ENCODE peak calls at places on chromosomes 4 and X, in four cellular contexts. N, I, V and P are unnamed samples.

GRCh38 chr4:89988268-89988667 is 93.6 kb downstream of the MMRN1 start:
- DNase-seq in N (no peak), I (no peak), V (no peak), P (no peak)

GRCh38 chrX:154526901-154527675 is 11.1 kb upstream of the FAM3A start:
- DNase-seq in N (peak), I (peak), V (peak), P (peak)

GRCh38 chr4:137470806-137471205 is 61.5 kb downstream of the PCDH18 start:
- DNase-seq in N (no peak), I (no peak), V (no peak), P (no peak)

GRCh38 chr4:38004887-38005286 is 44.7 kb downstream of the PTTG2 start:
- DNase-seq in N (no peak), I (no peak), V (no peak), P (no peak)

GRCh38 chr4:103354006-103354405 is 155.9 kb upstream of the CENPE start:
- DNase-seq in N (no peak), I (no peak), V (no peak), P (no peak)

GRCh38 chrX:300334-300733 is 18.3 kb downstream of the GTPBP6 start:
- DNase-seq in N (no peak), I (no peak), V (no peak), P (no peak)

GRCh38 chr4:1001561-1002130 is 8.4 kb upstream of the SLC26A1 start:
- DNase-seq in N (no peak), I (no peak), V (no peak), P (no peak)

GRCh38 chr4:122086338-122086737 is 65.8 kb upstream of the BLTP1 start:
- DNase-seq in N (no peak), I (no peak), V (peak), P (peak)

GRCh38 chr4:38868055-38868965 is 704 bp downstream of the FAM114A1 start:
- DNase-seq in N (no peak), I (peak), V (no peak), P (no peak)

GRCh38 chr4:13539721-13540445 is 4.4 kb downstream of the NKX3-2 start:
- DNase-seq in N (no peak), I (no peak), V (no peak), P (no peak)

GRCh38 chr4:183026701-183027100 is 72.4 kb upstream of the WWC2 start:
- DNase-seq in N (no peak), I (no peak), V (no peak), P (no peak)

GRCh38 chr4:135371137-135371536 is 1169.5 kb upstream of the PABPC4L start:
- DNase-seq in N (no peak), I (peak), V (no peak), P (no peak)

GRCh38 chr4:62037576-62037975 is 837.5 kb downstream of the ADGRL3 start:
- DNase-seq in N (no peak), I (no peak), V (no peak), P (no peak)

GRCh38 chr4:22233257-22233656 is 282.6 kb downstream of the ADGRA3 start:
- DNase-seq in N (no peak), I (no peak), V (no peak), P (peak)

GRCh38 chr4:157741642-157742041 is 431.2 kb downstream of the GASK1B start:
- DNase-seq in N (no peak), I (no peak), V (no peak), P (no peak)

GRCh38 chrX:135973025-135973547 is 702 bp downstream of the MMGT1 start:
- DNase-seq in N (no peak), I (peak), V (peak), P (peak)

GRCh38 chr4:113435893-113436292 is 325.6 kb downstream of the CAMK2D start:
- DNase-seq in N (no peak), I (no peak), V (peak), P (peak)

GRCh38 chrX:52355108-52355507 is 13.7 kb upstream of the XAGE2 start:
- DNase-seq in N (no peak), I (no peak), V (no peak), P (no peak)

GRCh38 chr4:72767903-72768817 is 199.1 kb upstream of the ADAMTS3 start:
- DNase-seq in N (no peak), I (no peak), V (no peak), P (no peak)

GRCh38 chrX:107205770-107206696 is at the start of the genes DNAAF6 and NUP62CL:
- DNase-seq in N (peak), I (peak), V (peak), P (peak)

GRCh38 chr4:185874516-185875230 is 62.7 kb upstream of the SORBS2 start:
- DNase-seq in N (no peak), I (no peak), V (no peak), P (no peak)

GRCh38 chr4:26161030-26161824 is 159.6 kb upstream of the RBPJ start:
- DNase-seq in N (no peak), I (no peak), V (no peak), P (peak)

GRCh38 chr4:159071969-159072765 is 30.7 kb upstream of the RAPGEF2 start:
- DNase-seq in N (no peak), I (no peak), V (no peak), P (no peak)

GRCh38 chrX:10173331-10173900 is 16.6 kb downstream of the CLCN4 start:
- DNase-seq in N (no peak), I (peak), V (no peak), P (no peak)

GRCh38 chrX:68647156-68647957 is at the start of gene STARD8:
- DNase-seq in N (no peak), I (peak), V (no peak), P (no peak)

GRCh38 chr4:140296335-140296753 is 77.1 kb upstream of the SCOC start:
- DNase-seq in N (no peak), I (peak), V (peak), P (peak)

GRCh38 chrX:15496809-15497208 is 3.7 kb upstream of the PIR start:
- DNase-seq in N (no peak), I (no peak), V (no peak), P (no peak)

GRCh38 chr4:84995386-84995785 is 28.9 kb upstream of the WDFY3 start:
- DNase-seq in N (no peak), I (no peak), V (no peak), P (no peak)

GRCh38 chr4:184097240-184097619 is 120.4 kb downstream of the ENPP6 start:
- DNase-seq in N (no peak), I (no peak), V (no peak), P (peak)